ENCODE peak calls at places on chromosomes 5 and 9, in five cellular contexts. Y is left ventricle myocardium inferior, M is ovary, G is cardiac muscle cell, L is brain microvascular endothelial cell. J is an unnamed sample.

GRCh38 chr9:126784401-126784800 is 20.4 kb upstream of the ZBTB43 start:
- DNase-seq in L (no peak), G (no peak), M (no peak), Y (no peak), J (no peak)

GRCh38 chr5:132073231-132074013 is at the start of gene CSF2:
- DNase-seq in G (no peak), L (peak), M (no peak), Y (no peak), J (no peak)

GRCh38 chr5:143021595-143021994 is 251.4 kb downstream of the ARHGAP26 start:
- DNase-seq in L (no peak), M (no peak), G (no peak), Y (no peak), J (no peak)

GRCh38 chr5:107508083-107508482 is 162.7 kb downstream of the EFNA5 start:
- DNase-seq in Y (no peak), G (no peak), M (no peak), L (no peak), J (no peak)

GRCh38 chr9:135282001-135282731 is 194.7 kb downstream of the OLFM1 start:
- DNase-seq in M (peak), L (no peak), G (peak), Y (peak), J (no peak)

GRCh38 chr5:132411382-132411925 is 41.9 kb downstream of the SLC22A5 start:
- DNase-seq in L (no peak), M (peak), G (no peak), Y (no peak), J (no peak)

GRCh38 chr9:128912270-128912853 is 8.4 kb upstream of the PHYHD1 start:
- DNase-seq in M (no peak), G (peak), Y (no peak), L (peak), J (peak)

GRCh38 chr9:94700445-94700844 is 26.1 kb upstream of the AOPEP start:
- DNase-seq in L (no peak), Y (no peak), M (no peak), G (no peak), J (no peak)

GRCh38 chr5:179680780-179681411 is at the start of gene CBY3:
- DNase-seq in M (no peak), G (no peak), L (no peak), Y (no peak), J (no peak)

GRCh38 chr5:14743601-14744295 is 79.2 kb downstream of the OTULIN start:
- DNase-seq in M (no peak), Y (no peak), G (no peak), L (peak), J (peak)

GRCh38 chr5:175096469-175097185 is 347.4 kb downstream of the DRD1 start:
- DNase-seq in G (no peak), M (no peak), L (no peak), Y (no peak), J (no peak)

GRCh38 chr5:79771387-79771786 is 81.8 kb downstream of the CMYA5 start:
- DNase-seq in Y (no peak), M (no peak), L (peak), G (no peak), J (no peak)

GRCh38 chr5:81233080-81233634 is at the start of gene CKMT2:
- DNase-seq in L (peak), M (peak), Y (peak), G (peak), J (no peak)

GRCh38 chr9:20309209-20309608 is 313.1 kb downstream of the MLLT3 start:
- DNase-seq in G (peak), Y (no peak), L (no peak), M (no peak), J (peak)

GRCh38 chr9:92265159-92265558 is 28.3 kb downstream of the IARS1 start:
- DNase-seq in L (no peak), M (no peak), G (no peak), Y (no peak), J (no peak)

GRCh38 chr9:87640385-87640795 is 85.5 kb upstream of the CTSL start:
- DNase-seq in G (peak), Y (no peak), L (peak), M (peak), J (no peak)

GRCh38 chr5:126852104-126852531 is 75.2 kb downstream of the LMNB1 start:
- DNase-seq in G (peak), Y (no peak), L (no peak), M (no peak), J (no peak)

GRCh38 chr5:3105581-3105980 is 354.1 kb upstream of the IRX2 start:
- DNase-seq in Y (no peak), M (no peak), G (no peak), L (no peak), J (no peak)

GRCh38 chr9:4380406-4380805 is 80.5 kb upstream of the GLIS3 start:
- DNase-seq in Y (no peak), G (no peak), M (no peak), L (no peak), J (no peak)

GRCh38 chr9:107486674-107487520 is 2.7 kb downstream of the KLF4 start:
- DNase-seq in G (no peak), Y (peak), M (peak), L (no peak), J (no peak)
- H3K27ac ChIP-seq in G (no peak), Y (peak), M (peak), L (no peak), J (no peak)

GRCh38 chr5:167050568-167051214 is 1240.8 kb upstream of the WWC1 start:
- DNase-seq in Y (no peak), L (peak), G (peak), M (no peak), J (no peak)
- TF ChIP-seq CTCF in Y (no peak), L (no peak), G (peak), M (no peak), J (no peak)

DNA sequence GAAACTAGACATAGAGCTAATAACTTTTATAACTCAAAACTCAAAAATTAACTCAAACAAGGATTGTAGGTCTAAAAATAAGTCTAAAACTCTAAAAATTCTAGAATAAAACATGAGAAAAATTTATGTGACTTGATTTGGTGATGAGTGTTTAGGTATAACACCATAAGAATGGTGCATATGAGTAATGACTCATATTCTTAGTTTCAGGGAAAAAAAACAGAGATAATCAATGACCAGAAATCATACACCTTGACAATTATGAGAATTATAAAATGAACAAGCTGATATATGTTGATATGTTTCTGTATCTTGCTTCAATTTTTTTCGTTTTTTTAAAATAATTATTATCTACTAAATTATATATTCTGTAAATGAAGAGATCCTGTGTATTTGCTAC is 541.2 kb downstream of the PTPRD start:
- DNase-seq in G (no peak), L (no peak), Y (no peak), M (no peak), J (no peak)
- H3K27ac ChIP-seq in G (no peak), L (no peak), Y (no peak), M (no peak), J (no peak)

GRCh38 chr9:96177719-96178028 is 124.3 kb downstream of the HSD17B3 start:
- DNase-seq in Y (no peak), G (no peak), L (no peak), M (no peak), J (no peak)

GRCh38 chr9:96178153-96178552 is 123.8 kb downstream of the HSD17B3 start:
- DNase-seq in M (no peak), L (no peak), G (no peak), Y (no peak), J (no peak)

GRCh38 chr9:96173640-96174039 is 128.3 kb downstream of the HSD17B3 start:
- DNase-seq in L (no peak), Y (no peak), M (no peak), G (no peak), J (no peak)

GRCh38 chr9:96175001-96175400 is 127.0 kb downstream of the HSD17B3 start:
- DNase-seq in L (no peak), M (no peak), Y (no peak), G (no peak), J (no peak)

GRCh38 chr9:96176901-96177718 is 124.9 kb downstream of the HSD17B3 start:
- DNase-seq in G (no peak), Y (no peak), L (no peak), M (no peak), J (no peak)
- TF ChIP-seq CTCF in G (no peak), Y (no peak), L (no peak), M (no peak), J (no peak)

GRCh38 chr5:157245477-157245876 is 20.4 kb upstream of the CYFIP2 start:
- DNase-seq in G (peak), L (no peak), Y (no peak), M (no peak), J (no peak)
- H3K27ac ChIP-seq in G (no peak), L (no peak), Y (no peak), M (no peak), J (no peak)

GRCh38 chr5:161235569-161235968 is 311.0 kb downstream of the GABRB2 start:
- DNase-seq in L (no peak), Y (no peak), M (no peak), G (no peak), J (no peak)

GRCh38 chr5:161230222-161230621 is 316.3 kb downstream of the GABRB2 start:
- DNase-seq in Y (no peak), G (no peak), M (no peak), L (no peak), J (no peak)

GRCh38 chr5:161233553-161233952 is 313.0 kb downstream of the GABRB2 start:
- DNase-seq in M (no peak), Y (no peak), G (no peak), L (no peak), J (no peak)
- TF ChIP-seq CTCF in M (no peak), Y (no peak), G (no peak), L (no peak), J (no peak)

GRCh38 chr5:111757582-111758283 is 739 bp upstream of the NREP start:
- DNase-seq in L (peak), G (peak), Y (peak), M (peak), J (peak)

GRCh38 chr5:111754190-111754589 is 2.8 kb downstream of the NREP start:
- DNase-seq in G (no peak), M (no peak), L (no peak), Y (no peak), J (no peak)

GRCh38 chr5:111756701-111757581 is at the start of gene NREP:
- DNase-seq in Y (peak), G (peak), L (peak), M (peak), J (peak)

GRCh38 chr5:111755942-111756353 is 1.0 kb downstream of the NREP start:
- DNase-seq in G (peak), M (no peak), Y (no peak), L (no peak), J (no peak)

GRCh38 chr5:111755264-111755941 is 1.6 kb downstream of the NREP start:
- DNase-seq in L (no peak), Y (no peak), G (no peak), M (no peak), J (no peak)
- H3K27ac ChIP-seq in L (peak), Y (peak), G (peak), M (no peak), J (peak)

J was measured in AG04450.